ENCODE peak calls at places on chromosomes 7 and 10, in nine cellular contexts. One of them, this sample, is unnamed. For H3K4me1, the result is how much of the 10 kb centered on the place peaks cover.

GRCh38 chr7:151168787-151169162 is 1.3 kb upstream of the GBX1 start:
- DNase-seq in breast epithelium: no peak
- DNase-seq in sigmoid colon: no peak
- DNase-seq in GM23338: no peak
- DNase-seq in stomach: peak
- DNase-seq in endothelial cell of umbilical vein: no peak
- DNase-seq in HCT116: no peak
- DNase-seq in HepG2: no peak
- DNase-seq in H1: no peak
- DNase-seq in this sample: no peak

GRCh38 chr10:132735923-132736391 is 50.0 kb downstream of the NKX6-2 start:
- DNase-seq in sigmoid colon: no peak
- DNase-seq in HepG2: no peak
- DNase-seq in stomach: no peak
- DNase-seq in H1: no peak
- DNase-seq in HCT116: no peak
- DNase-seq in GM23338: no peak
- DNase-seq in breast epithelium: no peak
- DNase-seq in endothelial cell of umbilical vein: no peak
- DNase-seq in this sample: peak

GRCh38 chr7:2540641-2541051 is 14.7 kb downstream of the BRAT1 start:
- DNase-seq in HCT116: no peak
- DNase-seq in H1: no peak
- DNase-seq in endothelial cell of umbilical vein: no peak
- DNase-seq in GM23338: no peak
- DNase-seq in breast epithelium: no peak
- DNase-seq in HepG2: no peak
- DNase-seq in sigmoid colon: peak
- DNase-seq in stomach: no peak
- DNase-seq in this sample: no peak

GRCh38 chr7:13890793-13891192 is 98.7 kb downstream of the ETV1 start:
- DNase-seq in HCT116: no peak
- DNase-seq in H1: no peak
- DNase-seq in GM23338: no peak
- DNase-seq in breast epithelium: no peak
- DNase-seq in sigmoid colon: no peak
- DNase-seq in endothelial cell of umbilical vein: no peak
- DNase-seq in HepG2: no peak
- DNase-seq in stomach: no peak
- DNase-seq in this sample: no peak

GRCh38 chr7:91653257-91653656 is 227.2 kb downstream of the MTERF1 start:
- DNase-seq in GM23338: no peak
- DNase-seq in stomach: no peak
- DNase-seq in HepG2: no peak
- DNase-seq in endothelial cell of umbilical vein: no peak
- DNase-seq in sigmoid colon: no peak
- DNase-seq in H1: no peak
- DNase-seq in HCT116: no peak
- DNase-seq in breast epithelium: no peak
- DNase-seq in this sample: no peak

GRCh38 chr10:100878291-100878910 is 34.4 kb upstream of the SLF2 start:
- DNase-seq in stomach: no peak
- DNase-seq in endothelial cell of umbilical vein: peak
- DNase-seq in sigmoid colon: no peak
- DNase-seq in H1: peak
- DNase-seq in HCT116: peak
- DNase-seq in breast epithelium: no peak
- DNase-seq in GM23338: peak
- DNase-seq in HepG2: peak
- DNase-seq in this sample: no peak

GRCh38 chr7:23389701-23390100 is 80.6 kb downstream of the IGF2BP3 start:
- DNase-seq in H1: no peak
- DNase-seq in stomach: no peak
- DNase-seq in endothelial cell of umbilical vein: no peak
- DNase-seq in GM23338: no peak
- DNase-seq in breast epithelium: no peak
- DNase-seq in HepG2: no peak
- DNase-seq in sigmoid colon: no peak
- DNase-seq in HCT116: no peak
- DNase-seq in this sample: no peak

GRCh38 chr10:16436367-16436757 is 448 bp upstream of the PTER start:
- DNase-seq in GM23338: no peak
- DNase-seq in H1: no peak
- DNase-seq in HepG2: no peak
- DNase-seq in sigmoid colon: no peak
- DNase-seq in stomach: no peak
- DNase-seq in HCT116: no peak
- DNase-seq in endothelial cell of umbilical vein: no peak
- DNase-seq in breast epithelium: no peak
- DNase-seq in this sample: no peak

GRCh38 chr10:62011558-62011957 is 110.1 kb downstream of the ARID5B start:
- DNase-seq in stomach: peak
- DNase-seq in GM23338: no peak
- DNase-seq in sigmoid colon: no peak
- DNase-seq in HepG2: no peak
- DNase-seq in breast epithelium: no peak
- DNase-seq in H1: no peak
- DNase-seq in endothelial cell of umbilical vein: no peak
- DNase-seq in HCT116: no peak
- DNase-seq in this sample: no peak

GRCh38 chr10:130301026-130301892 is 165.1 kb downstream of the GLRX3 start:
- DNase-seq in endothelial cell of umbilical vein: peak
- DNase-seq in HCT116: no peak
- DNase-seq in H1: no peak
- DNase-seq in HepG2: no peak
- DNase-seq in sigmoid colon: no peak
- DNase-seq in breast epithelium: no peak
- DNase-seq in GM23338: no peak
- DNase-seq in stomach: no peak
- DNase-seq in this sample: no peak

GRCh38 chr10:130300608-130301025 is 164.4 kb downstream of the GLRX3 start:
- DNase-seq in H1: no peak
- DNase-seq in sigmoid colon: no peak
- DNase-seq in HepG2: no peak
- DNase-seq in endothelial cell of umbilical vein: no peak
- DNase-seq in GM23338: no peak
- DNase-seq in stomach: no peak
- DNase-seq in HCT116: no peak
- DNase-seq in breast epithelium: no peak
- DNase-seq in this sample: peak
- H3K4me3 ChIP-seq in H1: no peak
- H3K4me3 ChIP-seq in sigmoid colon: peak
- H3K4me3 ChIP-seq in HepG2: no peak
- H3K4me3 ChIP-seq in endothelial cell of umbilical vein: peak
- H3K4me3 ChIP-seq in GM23338: no peak
- H3K4me3 ChIP-seq in stomach: no peak
- H3K4me3 ChIP-seq in HCT116: no peak
- H3K4me3 ChIP-seq in breast epithelium: no peak
- H3K4me3 ChIP-seq in this sample: no peak

DNA sequence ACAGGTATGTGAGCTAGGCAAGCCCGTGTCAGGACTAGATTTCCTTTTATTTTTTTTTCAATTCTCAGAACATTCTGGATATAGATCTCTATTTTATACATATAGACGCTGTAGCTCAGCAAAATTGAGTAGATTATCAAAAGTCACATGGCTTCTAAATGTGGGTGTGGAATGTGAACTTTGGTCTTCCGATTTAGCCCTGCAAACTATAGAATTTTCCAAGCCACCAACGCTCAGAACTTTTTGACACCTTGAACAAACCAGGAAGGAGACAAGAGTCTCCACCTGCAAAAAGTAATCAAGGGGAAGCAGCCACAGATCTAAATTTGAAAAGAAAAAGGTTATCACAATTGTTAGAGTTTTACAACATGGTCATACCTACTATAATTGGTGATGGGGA is 15.8 kb upstream of the FFAR4 start:
- DNase-seq in breast epithelium: no peak
- DNase-seq in HepG2: peak
- DNase-seq in stomach: no peak
- DNase-seq in GM23338: no peak
- DNase-seq in H1: no peak
- DNase-seq in endothelial cell of umbilical vein: no peak
- DNase-seq in sigmoid colon: no peak
- DNase-seq in HCT116: no peak
- DNase-seq in this sample: no peak
- H3K4me1 ChIP-seq in breast epithelium: under half
- H3K4me1 ChIP-seq in HepG2: under half
- H3K4me1 ChIP-seq in stomach: under half
- H3K4me1 ChIP-seq in GM23338: under half
- H3K4me1 ChIP-seq in H1: under half
- H3K4me1 ChIP-seq in endothelial cell of umbilical vein: under half
- H3K4me1 ChIP-seq in sigmoid colon: under half
- H3K4me1 ChIP-seq in HCT116: under half
- H3K4me1 ChIP-seq in this sample: under half

GRCh38 chr10:71817831-71818268 is 33.2 kb downstream of the PSAP start:
- DNase-seq in endothelial cell of umbilical vein: no peak
- DNase-seq in breast epithelium: no peak
- DNase-seq in H1: no peak
- DNase-seq in sigmoid colon: peak
- DNase-seq in HepG2: no peak
- DNase-seq in HCT116: no peak
- DNase-seq in stomach: no peak
- DNase-seq in GM23338: no peak
- DNase-seq in this sample: peak
- TF ChIP-seq POLR2AphosphoS5 in endothelial cell of umbilical vein: no peak
- TF ChIP-seq POLR2AphosphoS5 in breast epithelium: no peak
- TF ChIP-seq POLR2AphosphoS5 in H1: no peak
- TF ChIP-seq POLR2AphosphoS5 in sigmoid colon: no peak
- TF ChIP-seq POLR2AphosphoS5 in HepG2: no peak
- TF ChIP-seq POLR2AphosphoS5 in HCT116: no peak
- TF ChIP-seq POLR2AphosphoS5 in stomach: no peak
- TF ChIP-seq POLR2AphosphoS5 in GM23338: no peak
- TF ChIP-seq POLR2AphosphoS5 in this sample: peak

DNA sequence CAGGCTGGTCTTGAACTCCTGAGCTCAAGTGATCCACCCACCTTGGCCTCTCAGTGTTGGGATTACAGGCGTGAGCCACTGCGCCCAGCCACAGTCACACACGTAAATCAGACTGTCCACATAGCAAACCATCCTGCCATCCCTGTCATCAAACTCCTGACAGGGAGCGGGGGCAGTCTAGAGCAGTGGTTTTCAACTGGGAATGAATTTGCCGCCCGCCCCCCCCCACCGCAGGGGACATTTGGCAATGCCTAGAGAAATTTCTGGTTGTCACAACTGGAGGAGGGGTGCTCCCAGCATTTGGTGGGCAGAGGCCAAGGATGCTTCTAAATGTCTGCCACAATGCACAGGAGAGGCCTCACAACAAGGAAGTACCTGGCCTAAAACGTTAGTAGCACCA is 24.1 kb downstream of the CAMK2G start:
- DNase-seq in H1: no peak
- DNase-seq in sigmoid colon: peak
- DNase-seq in stomach: no peak
- DNase-seq in breast epithelium: no peak
- DNase-seq in HepG2: no peak
- DNase-seq in endothelial cell of umbilical vein: no peak
- DNase-seq in GM23338: no peak
- DNase-seq in HCT116: no peak
- DNase-seq in this sample: no peak
- H3K4me3 ChIP-seq in H1: no peak
- H3K4me3 ChIP-seq in sigmoid colon: no peak
- H3K4me3 ChIP-seq in stomach: no peak
- H3K4me3 ChIP-seq in breast epithelium: no peak
- H3K4me3 ChIP-seq in HepG2: no peak
- H3K4me3 ChIP-seq in endothelial cell of umbilical vein: no peak
- H3K4me3 ChIP-seq in GM23338: no peak
- H3K4me3 ChIP-seq in HCT116: no peak
- H3K4me3 ChIP-seq in this sample: no peak

DNA sequence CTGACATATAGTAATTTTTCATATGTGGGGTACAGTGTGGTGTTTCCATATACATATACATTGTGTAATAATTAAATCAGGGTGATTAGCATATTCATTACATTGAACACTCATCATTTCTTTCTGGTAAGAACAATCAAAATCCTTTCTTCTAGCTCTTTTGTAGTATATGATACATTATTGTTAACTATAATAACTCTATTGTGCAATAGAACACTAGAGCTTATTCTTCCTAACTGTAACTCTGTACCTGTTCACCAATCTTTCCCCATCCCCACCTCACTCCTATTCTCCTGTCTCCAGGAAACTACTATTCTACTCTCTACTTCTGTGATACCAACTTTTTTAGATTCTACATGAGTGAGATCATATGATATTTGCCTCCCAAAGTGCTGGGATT is 9.4 kb downstream of the BZW2 start:
- DNase-seq in H1: no peak
- DNase-seq in endothelial cell of umbilical vein: no peak
- DNase-seq in HCT116: no peak
- DNase-seq in stomach: no peak
- DNase-seq in sigmoid colon: no peak
- DNase-seq in GM23338: no peak
- DNase-seq in HepG2: no peak
- DNase-seq in breast epithelium: no peak
- DNase-seq in this sample: no peak
- H3K4me1 ChIP-seq in H1: under half
- H3K4me1 ChIP-seq in endothelial cell of umbilical vein: under half
- H3K4me1 ChIP-seq in HCT116: under half
- H3K4me1 ChIP-seq in stomach: half or more
- H3K4me1 ChIP-seq in sigmoid colon: under half
- H3K4me1 ChIP-seq in GM23338: under half
- H3K4me1 ChIP-seq in HepG2: under half
- H3K4me1 ChIP-seq in breast epithelium: under half
- H3K4me1 ChIP-seq in this sample: under half

GRCh38 chr7:28725045-28725630 is 233.0 kb downstream of the TRIL start:
- DNase-seq in sigmoid colon: no peak
- DNase-seq in stomach: no peak
- DNase-seq in HepG2: no peak
- DNase-seq in H1: no peak
- DNase-seq in breast epithelium: no peak
- DNase-seq in GM23338: no peak
- DNase-seq in endothelial cell of umbilical vein: no peak
- DNase-seq in HCT116: no peak
- DNase-seq in this sample: no peak
- TF ChIP-seq POLR2AphosphoS5 in sigmoid colon: no peak
- TF ChIP-seq POLR2AphosphoS5 in stomach: no peak
- TF ChIP-seq POLR2AphosphoS5 in HepG2: no peak
- TF ChIP-seq POLR2AphosphoS5 in H1: no peak
- TF ChIP-seq POLR2AphosphoS5 in breast epithelium: no peak
- TF ChIP-seq POLR2AphosphoS5 in GM23338: no peak
- TF ChIP-seq POLR2AphosphoS5 in endothelial cell of umbilical vein: no peak
- TF ChIP-seq POLR2AphosphoS5 in HCT116: no peak
- TF ChIP-seq POLR2AphosphoS5 in this sample: no peak

GRCh38 chr10:42952358-42952757 is 124.5 kb upstream of the RET start:
- DNase-seq in sigmoid colon: peak
- DNase-seq in GM23338: peak
- DNase-seq in HCT116: peak
- DNase-seq in H1: peak
- DNase-seq in endothelial cell of umbilical vein: no peak
- DNase-seq in breast epithelium: peak
- DNase-seq in stomach: peak
- DNase-seq in HepG2: peak
- DNase-seq in this sample: no peak
- H3K4me3 ChIP-seq in sigmoid colon: no peak
- H3K4me3 ChIP-seq in GM23338: peak
- H3K4me3 ChIP-seq in HCT116: no peak
- H3K4me3 ChIP-seq in H1: peak
- H3K4me3 ChIP-seq in endothelial cell of umbilical vein: no peak
- H3K4me3 ChIP-seq in breast epithelium: peak
- H3K4me3 ChIP-seq in stomach: peak
- H3K4me3 ChIP-seq in HepG2: no peak
- H3K4me3 ChIP-seq in this sample: peak

DNA sequence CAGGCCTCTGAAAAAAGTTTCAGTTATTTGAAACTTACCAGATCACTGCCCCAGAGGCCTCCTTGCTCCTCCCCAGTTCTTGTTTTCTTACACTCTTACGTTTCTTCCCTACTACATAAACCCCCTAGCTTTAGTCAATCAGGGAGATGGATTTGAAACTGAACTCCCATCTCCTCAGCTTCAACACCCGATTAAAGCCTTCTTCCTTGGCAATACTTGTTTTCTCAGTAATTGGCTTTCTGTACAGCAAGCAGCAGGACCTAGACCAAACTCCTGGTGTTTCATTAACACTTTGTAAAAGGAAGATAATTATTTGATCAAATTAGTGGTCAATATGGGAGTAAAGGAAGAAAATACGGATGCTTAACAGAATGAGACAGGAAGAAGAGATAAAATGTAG is 870.4 kb downstream of the PCDH15 start:
- DNase-seq in H1: no peak
- DNase-seq in endothelial cell of umbilical vein: no peak
- DNase-seq in HCT116: no peak
- DNase-seq in GM23338: no peak
- DNase-seq in sigmoid colon: no peak
- DNase-seq in HepG2: no peak
- DNase-seq in stomach: no peak
- DNase-seq in breast epithelium: no peak
- DNase-seq in this sample: no peak
- H3K4me1 ChIP-seq in H1: under half
- H3K4me1 ChIP-seq in endothelial cell of umbilical vein: under half
- H3K4me1 ChIP-seq in HCT116: under half
- H3K4me1 ChIP-seq in GM23338: under half
- H3K4me1 ChIP-seq in sigmoid colon: under half
- H3K4me1 ChIP-seq in HepG2: under half
- H3K4me1 ChIP-seq in stomach: under half
- H3K4me1 ChIP-seq in breast epithelium: under half
- H3K4me1 ChIP-seq in this sample: under half